ENCODE peak calls at places on chromosome 15, in four cellular contexts. One of them, this sample, is unnamed.

GRCh38 chr15:63528138-63528659 is 23.8 kb downstream of the USP3 start:
- DNase-seq in astrocyte of the spinal cord: no peak
- DNase-seq in IMR-90: no peak
- DNase-seq in astrocyte: peak
- DNase-seq in this sample: no peak

GRCh38 chr15:99019558-99020540 is 12.3 kb upstream of the PGPEP1L start:
- DNase-seq in IMR-90: peak
- DNase-seq in astrocyte: peak
- DNase-seq in astrocyte of the spinal cord: peak
- DNase-seq in this sample: peak

GRCh38 chr15:60442031-60442665 is 36.8 kb downstream of the ICE2 start:
- DNase-seq in IMR-90: no peak
- DNase-seq in astrocyte: no peak
- DNase-seq in astrocyte of the spinal cord: no peak
- DNase-seq in this sample: no peak

GRCh38 chr15:59946084-59946483 is 58.0 kb upstream of the FOXB1 start:
- DNase-seq in astrocyte of the spinal cord: no peak
- DNase-seq in IMR-90: no peak
- DNase-seq in astrocyte: no peak
- DNase-seq in this sample: no peak

GRCh38 chr15:45121706-45122417 is 7.7 kb downstream of the DUOXA2 start:
- DNase-seq in astrocyte of the spinal cord: peak
- DNase-seq in IMR-90: peak
- DNase-seq in astrocyte: peak
- DNase-seq in this sample: peak

GRCh38 chr15:84658080-84658787 is at the start of gene NMB:
- DNase-seq in astrocyte: peak
- DNase-seq in astrocyte of the spinal cord: peak
- DNase-seq in IMR-90: peak
- DNase-seq in this sample: peak

GRCh38 chr15:65525622-65526021 is 4.6 kb upstream of the HACD3 start:
- DNase-seq in astrocyte of the spinal cord: no peak
- DNase-seq in astrocyte: peak
- DNase-seq in IMR-90: no peak
- DNase-seq in this sample: no peak

GRCh38 chr15:99630607-99631131 is 64.9 kb downstream of the MEF2A start:
- DNase-seq in astrocyte: no peak
- DNase-seq in astrocyte of the spinal cord: no peak
- DNase-seq in IMR-90: no peak
- DNase-seq in this sample: no peak

GRCh38 chr15:95932676-95933075 is 397.8 kb upstream of the NR2F2 start:
- DNase-seq in astrocyte: peak
- DNase-seq in astrocyte of the spinal cord: peak
- DNase-seq in IMR-90: peak
- DNase-seq in this sample: no peak

GRCh38 chr15:36901012-36901411 is 199.3 kb downstream of the MEIS2 start:
- DNase-seq in astrocyte of the spinal cord: no peak
- DNase-seq in IMR-90: no peak
- DNase-seq in astrocyte: no peak
- DNase-seq in this sample: no peak

GRCh38 chr15:40793216-40793989 is 13.5 kb upstream of the ZFYVE19 start:
- DNase-seq in astrocyte of the spinal cord: peak
- DNase-seq in astrocyte: peak
- DNase-seq in IMR-90: peak
- DNase-seq in this sample: peak

GRCh38 chr15:51030649-51031316 is 63.9 kb downstream of the TNFAIP8L3 start:
- DNase-seq in astrocyte of the spinal cord: peak
- DNase-seq in astrocyte: peak
- DNase-seq in IMR-90: peak
- DNase-seq in this sample: peak

GRCh38 chr15:75532413-75533250 is 46.5 kb downstream of the PTPN9 start:
- DNase-seq in IMR-90: peak
- DNase-seq in astrocyte: peak
- DNase-seq in astrocyte of the spinal cord: peak
- DNase-seq in this sample: peak

GRCh38 chr15:74209997-74210573 is 7.5 kb upstream of the STRA6 start:
- DNase-seq in astrocyte: peak
- DNase-seq in astrocyte of the spinal cord: peak
- DNase-seq in IMR-90: peak
- DNase-seq in this sample: peak

GRCh38 chr15:73567022-73567421 is 66.2 kb downstream of the NPTN start:
- DNase-seq in astrocyte of the spinal cord: no peak
- DNase-seq in astrocyte: no peak
- DNase-seq in IMR-90: no peak
- DNase-seq in this sample: no peak

GRCh38 chr15:36414670-36415069 is 164.8 kb upstream of the CDIN1 start:
- DNase-seq in IMR-90: peak
- DNase-seq in astrocyte of the spinal cord: peak
- DNase-seq in astrocyte: peak
- DNase-seq in this sample: no peak

GRCh38 chr15:61275901-61276300 is 46.8 kb upstream of the RORA start:
- DNase-seq in astrocyte: no peak
- DNase-seq in astrocyte of the spinal cord: no peak
- DNase-seq in IMR-90: no peak
- DNase-seq in this sample: no peak

GRCh38 chr15:63718590-63719035 is 115.1 kb downstream of the HERC1 start:
- DNase-seq in IMR-90: peak
- DNase-seq in astrocyte: peak
- DNase-seq in astrocyte of the spinal cord: peak
- DNase-seq in this sample: no peak

GRCh38 chr15:22966321-22967083 is 13.7 kb downstream of the CYFIP1 start:
- DNase-seq in astrocyte of the spinal cord: no peak
- DNase-seq in astrocyte: no peak
- DNase-seq in IMR-90: no peak
- DNase-seq in this sample: no peak

GRCh38 chr15:75058127-75058905 is 34.9 kb downstream of the PPCDC start:
- DNase-seq in astrocyte of the spinal cord: no peak
- DNase-seq in IMR-90: peak
- DNase-seq in astrocyte: peak
- DNase-seq in this sample: peak

GRCh38 chr15:64877435-64877834 is 34.3 kb upstream of the ANKDD1A start:
- DNase-seq in astrocyte of the spinal cord: no peak
- DNase-seq in astrocyte: no peak
- DNase-seq in IMR-90: no peak
- DNase-seq in this sample: peak

GRCh38 chr15:39341238-39341637 is 239.6 kb upstream of the THBS1 start:
- DNase-seq in IMR-90: no peak
- DNase-seq in astrocyte of the spinal cord: no peak
- DNase-seq in astrocyte: no peak
- DNase-seq in this sample: no peak

GRCh38 chr15:59699810-59700431 is 10.8 kb upstream of the BNIP2 start:
- DNase-seq in astrocyte of the spinal cord: no peak
- DNase-seq in IMR-90: peak
- DNase-seq in astrocyte: peak
- DNase-seq in this sample: no peak

GRCh38 chr15:65369651-65370050 is 8.2 kb downstream of the IGDCC3 start:
- DNase-seq in astrocyte of the spinal cord: no peak
- DNase-seq in IMR-90: no peak
- DNase-seq in astrocyte: no peak
- DNase-seq in this sample: no peak

GRCh38 chr15:73346735-73347312 is 21.9 kb downstream of the HCN4 start:
- DNase-seq in astrocyte of the spinal cord: peak
- DNase-seq in IMR-90: peak
- DNase-seq in astrocyte: peak
- DNase-seq in this sample: peak

GRCh38 chr15:66356069-66356358 is 471 bp downstream of the TIPIN start:
- DNase-seq in IMR-90: no peak
- DNase-seq in astrocyte: no peak
- DNase-seq in astrocyte of the spinal cord: no peak
- DNase-seq in this sample: no peak

GRCh38 chr15:67068724-67069400 is 3.5 kb downstream of the SMAD3 start:
- DNase-seq in IMR-90: peak
- DNase-seq in astrocyte: no peak
- DNase-seq in astrocyte of the spinal cord: peak
- DNase-seq in this sample: no peak

GRCh38 chr15:63156708-63157065 is 590 bp downstream of the RPS27L start:
- DNase-seq in astrocyte: peak
- DNase-seq in astrocyte of the spinal cord: peak
- DNase-seq in IMR-90: peak
- DNase-seq in this sample: peak

GRCh38 chr15:85157344-85157743 is 175.7 kb downstream of the PDE8A start:
- DNase-seq in astrocyte of the spinal cord: no peak
- DNase-seq in IMR-90: no peak
- DNase-seq in astrocyte: no peak
- DNase-seq in this sample: no peak

GRCh38 chr15:67101981-67102929 is 36.9 kb downstream of the SMAD3 start:
- DNase-seq in astrocyte: peak
- DNase-seq in IMR-90: peak
- DNase-seq in astrocyte of the spinal cord: peak
- DNase-seq in this sample: no peak

GRCh38 chr15:88048759-88049158 is 207.8 kb downstream of the NTRK3 start:
- DNase-seq in astrocyte: no peak
- DNase-seq in astrocyte of the spinal cord: no peak
- DNase-seq in IMR-90: no peak
- DNase-seq in this sample: no peak
- H3K4me3 ChIP-seq in astrocyte: no peak
- H3K4me3 ChIP-seq in astrocyte of the spinal cord: no peak
- H3K4me3 ChIP-seq in IMR-90: no peak
- H3K4me3 ChIP-seq in this sample: no peak

GRCh38 chr15:72227192-72227586 is 3.8 kb downstream of the PKM start:
- DNase-seq in IMR-90: peak
- DNase-seq in astrocyte of the spinal cord: peak
- DNase-seq in astrocyte: peak
- DNase-seq in this sample: peak
- H3K4me3 ChIP-seq in IMR-90: no peak
- H3K4me3 ChIP-seq in astrocyte of the spinal cord: peak
- H3K4me3 ChIP-seq in astrocyte: peak
- H3K4me3 ChIP-seq in this sample: peak

GRCh38 chr15:100973351-100974034 is 54.3 kb downstream of the LRRK1 start:
- DNase-seq in IMR-90: no peak
- DNase-seq in astrocyte of the spinal cord: no peak
- DNase-seq in astrocyte: no peak
- DNase-seq in this sample: no peak
- H3K4me3 ChIP-seq in IMR-90: peak
- H3K4me3 ChIP-seq in astrocyte of the spinal cord: peak
- H3K4me3 ChIP-seq in astrocyte: peak
- H3K4me3 ChIP-seq in this sample: no peak

GRCh38 chr15:92812271-92812670 is 87.9 kb upstream of the CHD2 start:
- DNase-seq in IMR-90: no peak
- DNase-seq in astrocyte of the spinal cord: no peak
- DNase-seq in astrocyte: no peak
- DNase-seq in this sample: no peak
- H3K4me3 ChIP-seq in IMR-90: no peak
- H3K4me3 ChIP-seq in astrocyte of the spinal cord: no peak
- H3K4me3 ChIP-seq in astrocyte: no peak
- H3K4me3 ChIP-seq in this sample: no peak

GRCh38 chr15:31373970-31374369 is 47.3 kb downstream of the KLF13 start:
- DNase-seq in astrocyte of the spinal cord: no peak
- DNase-seq in astrocyte: no peak
- DNase-seq in IMR-90: no peak
- DNase-seq in this sample: no peak
- H3K4me3 ChIP-seq in astrocyte of the spinal cord: no peak
- H3K4me3 ChIP-seq in astrocyte: no peak
- H3K4me3 ChIP-seq in IMR-90: no peak
- H3K4me3 ChIP-seq in this sample: no peak

GRCh38 chr15:32691316-32692032 is 26.3 kb upstream of the GREM1 start:
- DNase-seq in IMR-90: no peak
- DNase-seq in astrocyte of the spinal cord: no peak
- DNase-seq in astrocyte: no peak
- DNase-seq in this sample: no peak
- H3K4me3 ChIP-seq in IMR-90: no peak
- H3K4me3 ChIP-seq in astrocyte of the spinal cord: no peak
- H3K4me3 ChIP-seq in astrocyte: no peak
- H3K4me3 ChIP-seq in this sample: no peak

GRCh38 chr15:81000626-81001179 is at the start of gene TLNRD1:
- DNase-seq in astrocyte of the spinal cord: peak
- DNase-seq in astrocyte: peak
- DNase-seq in IMR-90: peak
- DNase-seq in this sample: peak
- H3K4me3 ChIP-seq in astrocyte of the spinal cord: peak
- H3K4me3 ChIP-seq in astrocyte: peak
- H3K4me3 ChIP-seq in IMR-90: peak
- H3K4me3 ChIP-seq in this sample: peak

GRCh38 chr15:57373882-57374276 is 2.4 kb upstream of the CGNL1 start:
- DNase-seq in astrocyte: no peak
- DNase-seq in IMR-90: no peak
- DNase-seq in astrocyte of the spinal cord: no peak
- DNase-seq in this sample: no peak

GRCh38 chr15:57375827-57376694 is at the start of gene CGNL1:
- DNase-seq in astrocyte of the spinal cord: no peak
- DNase-seq in IMR-90: no peak
- DNase-seq in astrocyte: no peak
- DNase-seq in this sample: peak

GRCh38 chr15:57377478-57377847 is 1.2 kb downstream of the CGNL1 start:
- DNase-seq in astrocyte of the spinal cord: no peak
- DNase-seq in astrocyte: no peak
- DNase-seq in IMR-90: no peak
- DNase-seq in this sample: no peak

GRCh38 chr15:57379487-57379886 is 3.2 kb downstream of the CGNL1 start:
- DNase-seq in IMR-90: no peak
- DNase-seq in astrocyte: no peak
- DNase-seq in astrocyte of the spinal cord: no peak
- DNase-seq in this sample: no peak

GRCh38 chr15:57376695-57377477 is 581 bp downstream of the CGNL1 start:
- DNase-seq in IMR-90: peak
- DNase-seq in astrocyte of the spinal cord: no peak
- DNase-seq in astrocyte: no peak
- DNase-seq in this sample: peak
- H3K4me3 ChIP-seq in IMR-90: peak
- H3K4me3 ChIP-seq in astrocyte of the spinal cord: peak
- H3K4me3 ChIP-seq in astrocyte: peak
- H3K4me3 ChIP-seq in this sample: peak

DNA sequence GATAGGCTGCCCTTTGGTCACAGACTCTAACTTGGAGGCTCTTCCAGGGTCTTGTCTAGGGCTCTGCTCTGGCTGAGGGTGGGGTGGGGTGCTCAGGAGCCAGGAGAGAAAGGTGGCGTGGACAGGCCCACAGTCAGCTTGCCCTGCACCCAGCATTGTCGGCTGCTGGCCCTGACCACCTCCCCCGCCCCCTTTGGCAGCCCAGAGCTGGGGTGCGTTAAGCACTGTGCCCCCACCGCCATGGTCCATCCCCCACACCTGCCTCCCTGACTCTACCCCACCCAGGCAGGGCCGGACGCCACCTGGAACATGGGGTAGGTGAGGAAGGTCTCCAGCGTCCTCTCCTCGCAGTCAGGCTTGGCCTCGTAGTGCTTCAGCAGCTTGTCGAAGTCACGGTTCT is 58.8 kb downstream of the RASGRF1 start:
- DNase-seq in astrocyte of the spinal cord: no peak
- DNase-seq in astrocyte: no peak
- DNase-seq in IMR-90: no peak
- DNase-seq in this sample: no peak
- H3K4me3 ChIP-seq in astrocyte of the spinal cord: no peak
- H3K4me3 ChIP-seq in astrocyte: no peak
- H3K4me3 ChIP-seq in IMR-90: no peak
- H3K4me3 ChIP-seq in this sample: no peak

This sample was measured in MG63.